ENCODE peak calls at places on chromosomes 13 and 19, in eight cellular contexts. V is Caco-2, A is PC-3, Q is tibial artery, R is PC-9, N is AG10803, J is right lobe of liver, E is breast epithelium. F is an unnamed sample.

GRCh38 chr13:79398915-79399314 is 7.1 kb downstream of the RBM26 start:
- DNase-seq in V (peak; percentile 16), N (no peak), Q (no peak), E (no peak), A (peak; percentile 33), J (no peak), R (no peak), F (no peak)

GRCh38 chr13:99979453-99980200 is 2.0 kb upstream of the ZIC2 start:
- DNase-seq in Q (no peak), E (no peak), N (no peak), V (peak; percentile 53), J (peak; percentile 54), A (peak; percentile 18), R (peak; percentile 54), F (no peak)

GRCh38 chr19:35165200-35166058 is 10.9 kb downstream of the FXYD5 start:
- DNase-seq in N (no peak), J (no peak), E (no peak), A (no peak), R (no peak), V (no peak), Q (no peak), F (no peak)

GRCh38 chr13:72050251-72050650 is 183.2 kb upstream of the DACH1 start:
- DNase-seq in V (no peak), J (no peak), A (no peak), N (no peak), Q (no peak), R (no peak), E (no peak), F (no peak)

GRCh38 chr13:109394311-109394988 is 391.9 kb downstream of the IRS2 start:
- DNase-seq in E (no peak), N (no peak), Q (no peak), R (no peak), V (no peak), J (no peak), A (no peak), F (no peak)

GRCh38 chr13:31904941-31905824 is 126.4 kb upstream of the FRY start:
- DNase-seq in R (no peak), E (no peak), N (no peak), V (no peak), J (no peak), Q (no peak), A (no peak), F (no peak)

GRCh38 chr13:94198666-94199065 is 280.8 kb downstream of the DCT start:
- DNase-seq in N (no peak), J (no peak), E (no peak), V (no peak), R (no peak), A (no peak), Q (no peak), F (no peak)

GRCh38 chr13:36706755-36707154 is 32.9 kb downstream of the SERTM1 start:
- DNase-seq in A (no peak), Q (no peak), N (peak; percentile 75), J (no peak), V (no peak), E (no peak), R (no peak), F (no peak)

GRCh38 chr13:45511310-45512147 is 46.8 kb downstream of the COG3 start:
- DNase-seq in N (peak; percentile 73), Q (no peak), A (peak; percentile 77), J (no peak), R (peak; percentile 29), E (no peak), V (peak; percentile 74), F (peak; percentile 65)

GRCh38 chr19:40449506-40449905 is 5.4 kb upstream of the SERTAD3 start:
- DNase-seq in A (no peak), N (no peak), R (no peak), Q (no peak), V (no peak), J (no peak), E (no peak), F (no peak)

GRCh38 chr19:46435009-46435408 is 6.3 kb upstream of the PNMA8C start:
- DNase-seq in N (no peak), A (no peak), J (no peak), E (no peak), V (no peak), R (no peak), Q (no peak), F (no peak)

GRCh38 chr19:47719047-47719885 is 6.0 kb downstream of the EHD2 start:
- DNase-seq in A (no peak), Q (peak; percentile 92), E (peak; percentile 72), V (no peak), N (peak; percentile 100), J (no peak), R (no peak), F (peak; percentile 95)

GRCh38 chr19:48624791-48625723 is 5.8 kb downstream of the SPHK2 start:
- DNase-seq in E (no peak), N (no peak), V (peak; percentile 84), J (peak; percentile 65), A (no peak), R (no peak), Q (no peak), F (no peak)

GRCh38 chr13:85170372-85170771 is 628.8 kb downstream of the SLITRK6 start:
- DNase-seq in V (no peak), R (no peak), A (no peak), E (no peak), J (no peak), Q (no peak), N (no peak), F (no peak)

GRCh38 chr13:57865600-57866294 is 234.2 kb downstream of the PCDH17 start:
- DNase-seq in R (no peak), A (no peak), E (no peak), J (no peak), V (peak; percentile 5), Q (no peak), N (no peak), F (no peak)

GRCh38 chr19:51568456-51568855 is 2.6 kb upstream of the ZNF175 start:
- DNase-seq in N (no peak), R (no peak), Q (no peak), E (no peak), J (no peak), A (peak; percentile 76), V (no peak), F (no peak)

GRCh38 chr13:113903361-113903760 is 39.5 kb upstream of the GAS6 start:
- DNase-seq in A (no peak), E (peak; percentile 55), V (no peak), J (no peak), Q (peak; percentile 60), R (no peak), N (peak; percentile 95), F (no peak)

GRCh38 chr13:23510544-23510916 is 59.7 kb upstream of the TNFRSF19 start:
- DNase-seq in V (no peak), J (no peak), Q (no peak), A (no peak), R (no peak), N (peak; percentile 81), E (no peak), F (no peak)

GRCh38 chr13:43242040-43242439 is 218.7 kb downstream of the DNAJC15 start:
- DNase-seq in V (no peak), N (no peak), A (no peak), R (no peak), E (no peak), Q (no peak), J (no peak), F (peak; percentile 61)
- H3K4me3 ChIP-seq in V (no peak overlapping the region), N (no peak overlapping the region), A (no peak overlapping the region), R (no peak overlapping the region), E (no peak overlapping the region), Q (no peak overlapping the region), J (no peak overlapping the region), F (no peak overlapping the region)

GRCh38 chr13:49409008-49409407 is 34.9 kb downstream of the CAB39L start:
- DNase-seq in V (no peak), Q (no peak), A (no peak), J (no peak), N (no peak), R (no peak), E (no peak), F (no peak)
- TF ChIP-seq CTCF in V (no peak), Q (no peak), A (no peak), J (no peak), N (no peak), R (no peak), E (no peak), F (no peak)

DNA sequence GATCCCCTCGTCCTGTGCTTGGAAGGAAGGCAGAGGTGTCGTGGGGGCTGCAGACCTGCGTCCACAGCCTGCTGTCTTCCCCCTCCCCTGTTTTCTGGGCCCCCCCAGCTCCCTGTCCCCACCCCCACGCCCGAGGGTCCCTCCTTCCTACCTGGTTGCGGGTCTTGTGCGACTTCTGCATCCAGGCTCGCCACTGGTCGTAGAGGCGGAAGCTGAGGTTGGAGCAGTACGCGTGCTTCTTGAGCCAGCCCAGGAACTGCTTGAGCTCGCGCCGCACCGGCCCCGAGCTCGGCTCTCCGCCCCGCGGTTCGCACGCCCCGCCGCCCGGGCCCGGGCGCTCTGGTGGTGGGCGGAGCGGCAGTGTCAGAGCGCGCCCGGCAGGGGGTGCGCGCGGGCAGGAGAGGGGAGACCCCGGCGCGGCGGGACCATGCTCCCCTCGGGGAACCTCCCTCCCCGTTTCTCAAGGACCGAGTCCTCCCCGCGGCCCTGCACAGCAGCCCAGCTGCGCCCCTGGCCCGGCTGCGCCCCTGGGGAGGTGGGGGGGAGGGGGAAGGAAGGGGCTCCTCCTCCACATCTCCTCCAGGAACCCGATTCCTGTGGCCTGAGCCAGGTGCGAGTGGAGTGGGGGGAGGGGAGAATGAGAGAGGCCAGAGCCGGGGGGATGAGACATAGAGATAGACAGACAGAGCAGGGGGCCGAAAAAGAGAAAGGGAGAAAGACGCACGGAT is 5.7 kb downstream of the REX1BD start:
- DNase-seq in J (no peak), V (peak; percentile 84), A (peak; percentile 87), R (peak; percentile 71), N (peak; percentile 76), E (peak; percentile 74), Q (peak; percentile 68), F (no peak)
- H3K4me3 ChIP-seq in J (no peak overlapping the region), V (peak overlapping the region; percentile 42), A (peak overlapping the region; percentile 66), R (peak overlapping the region; percentile 54), N (peak overlapping the region; percentile 48), E (peak overlapping the region; percentile 24), Q (peak overlapping the region; percentile 27), F (peak overlapping the region; percentile 14)

DNA sequence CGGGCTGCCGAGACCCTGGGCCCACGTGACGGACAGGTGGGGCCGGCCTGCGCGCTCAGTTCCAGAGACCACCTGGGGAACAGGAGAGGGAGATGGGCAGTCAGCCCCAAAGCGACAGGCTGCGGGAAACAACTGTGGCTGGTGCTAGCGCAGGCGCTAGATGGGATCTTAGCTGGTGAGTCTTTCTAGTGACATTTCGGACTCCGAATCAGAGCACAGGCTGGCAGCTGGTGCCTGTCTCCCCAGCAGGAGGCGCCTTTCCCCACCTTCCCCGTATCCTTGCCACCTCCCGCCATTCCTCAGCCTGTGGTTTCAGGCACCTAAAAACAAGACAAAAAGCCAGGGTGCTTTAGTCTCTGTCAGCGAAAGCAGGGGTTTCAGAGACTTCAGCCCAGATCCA is 19.4 kb upstream of the RANBP3 start:
- DNase-seq in A (no peak), E (no peak), R (no peak), J (no peak), Q (no peak), V (no peak), N (no peak), F (no peak)
- TF ChIP-seq CTCF in A (peak; percentile 45), E (no peak), R (peak; percentile 17), J (no peak), Q (no peak), V (no peak), N (no peak), F (peak; percentile 21)

F was measured in HFF-Myc.